ENCODE peak calls at places on chromosomes 16 and 17, in seven cellular contexts. L, G, Q, U, X, H and P are unnamed samples.

GRCh38 chr17:8552582-8553320 is 77.8 kb downstream of the MYH10 start:
- DNase-seq in L (no peak), G (no peak), Q (no peak), U (no peak), X (no peak), H (no peak), P (no peak)

GRCh38 chr16:50627419-50627818 is 53.7 kb downstream of the SNX20 start:
- DNase-seq in L (peak; percentile 64), G (peak; percentile 69), Q (no peak), U (peak; percentile 57), X (peak; percentile 64), H (no peak), P (peak; percentile 37)

GRCh38 chr16:50616883-50617629 is 64.1 kb downstream of the SNX20 start:
- DNase-seq in L (no peak), G (no peak), Q (no peak), U (peak; percentile 28), X (no peak), H (no peak), P (no peak)

GRCh38 chr16:86924537-86924936 is 346.2 kb downstream of the FOXL1 start:
- DNase-seq in L (no peak), G (no peak), Q (no peak), U (no peak), X (no peak), H (no peak), P (no peak)

GRCh38 chr17:2111691-2112090 is 56.8 kb downstream of the HIC1 start:
- DNase-seq in L (no peak), G (no peak), Q (no peak), U (no peak), X (peak; percentile 71), H (no peak), P (no peak)

GRCh38 chr17:43940630-43941029 is 1.6 kb downstream of the PPY start:
- DNase-seq in L (no peak), G (no peak), Q (no peak), U (no peak), X (peak; percentile 60), H (no peak), P (no peak)

GRCh38 chr16:57984443-57985203 is 13.7 kb upstream of the CNGB1 start:
- DNase-seq in L (peak; percentile 82), G (peak; percentile 74), Q (peak; percentile 91), U (peak; percentile 91), X (peak; percentile 94), H (peak; percentile 83), P (no peak)

GRCh38 chr17:76734080-76734840 is 2.9 kb downstream of the SRSF2 start:
- DNase-seq in L (no peak), G (no peak), Q (no peak), U (no peak), X (no peak), H (no peak), P (no peak)

GRCh38 chr17:62966426-62967110 is 533 bp downstream of the TANC2 start:
- DNase-seq in L (no peak), G (peak; percentile 31), Q (peak; percentile 38), U (peak; percentile 71), X (peak; percentile 69), H (no peak), P (no peak)

GRCh38 chr16:20726661-20727060 is 15.0 kb downstream of the THUMPD1 start:
- DNase-seq in L (no peak), G (no peak), Q (no peak), U (no peak), X (no peak), H (no peak), P (no peak)

GRCh38 chr17:82679586-82680465 is 18.7 kb downstream of the RAB40B start:
- DNase-seq in L (no peak), G (no peak), Q (no peak), U (no peak), X (no peak), H (no peak), P (no peak)

GRCh38 chr16:24235806-24236205 is 20.3 kb upstream of the CACNG3 start:
- DNase-seq in L (no peak), G (no peak), Q (no peak), U (no peak), X (no peak), H (no peak), P (no peak)

GRCh38 chr16:88528902-88529318 is 41.3 kb upstream of the ZC3H18 start:
- DNase-seq in L (no peak), G (no peak), Q (no peak), U (no peak), X (no peak), H (no peak), P (no peak)

GRCh38 chr16:88370365-88370764 is 12.4 kb upstream of the ZNF469 start:
- DNase-seq in L (no peak), G (no peak), Q (no peak), U (no peak), X (no peak), H (no peak), P (no peak)

GRCh38 chr17:40779181-40779909 is 3.0 kb downstream of the KRT27 start:
- DNase-seq in L (no peak), G (no peak), Q (no peak), U (peak; percentile 16), X (peak; percentile 70), H (no peak), P (no peak)

GRCh38 chr17:81991684-81992513 is 14.5 kb downstream of the ASPSCR1 start:
- DNase-seq in L (peak; percentile 66), G (peak; percentile 45), Q (peak; percentile 91), U (no peak), X (peak; percentile 94), H (no peak), P (peak; percentile 29)

GRCh38 chr17:77471984-77472836 is 331.4 kb downstream of the SEC14L1 start:
- DNase-seq in L (peak; percentile 73), G (no peak), Q (no peak), U (no peak), X (peak; percentile 91), H (no peak), P (no peak)

DNA sequence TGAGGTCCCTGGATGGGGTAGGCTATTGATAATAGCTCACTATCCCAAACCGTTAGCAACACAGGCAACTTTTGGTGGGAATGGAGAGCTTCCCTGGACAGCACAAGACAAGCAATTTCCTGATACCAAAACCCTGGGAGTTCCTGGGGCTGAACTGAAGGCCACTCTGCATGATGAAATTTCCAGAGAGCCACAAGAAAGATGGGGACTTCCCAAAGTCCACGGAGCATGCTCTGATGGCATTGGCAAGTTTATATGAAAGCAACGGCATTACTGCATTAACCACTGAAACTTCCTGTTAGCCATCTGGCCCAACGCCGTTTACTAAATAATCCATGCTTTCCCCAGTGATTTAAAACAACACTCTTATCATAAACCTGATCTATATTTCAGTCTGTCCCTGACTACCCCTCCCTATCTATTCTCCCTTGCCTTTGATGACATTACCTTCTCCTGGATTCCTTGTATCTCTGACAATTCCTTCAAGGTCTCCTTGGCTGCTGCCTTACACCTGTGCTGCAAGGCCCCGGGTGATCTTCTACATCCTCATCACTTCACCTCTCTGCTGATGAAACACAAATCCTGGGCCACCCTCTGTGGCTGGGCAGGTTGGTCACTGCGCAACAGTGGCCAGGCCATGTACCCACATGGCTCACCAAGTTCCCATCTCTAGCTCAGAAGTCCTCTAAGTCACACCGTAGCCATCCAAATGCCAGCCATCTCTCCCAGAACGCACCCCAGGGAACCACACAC is 108.5 kb upstream of the RCVRN start:
- DNase-seq in L (no peak), G (no peak), Q (no peak), U (no peak), X (no peak), H (no peak), P (no peak)
- H3K4me1 ChIP-seq in L (peaks cover 16% of the 10 kb centered on the region), G (no peaks in the 10 kb centered on the region), Q (no peaks in the 10 kb centered on the region), U (no peaks in the 10 kb centered on the region), X (no peaks in the 10 kb centered on the region), H (no peaks in the 10 kb centered on the region), P (no peaks in the 10 kb centered on the region)

DNA sequence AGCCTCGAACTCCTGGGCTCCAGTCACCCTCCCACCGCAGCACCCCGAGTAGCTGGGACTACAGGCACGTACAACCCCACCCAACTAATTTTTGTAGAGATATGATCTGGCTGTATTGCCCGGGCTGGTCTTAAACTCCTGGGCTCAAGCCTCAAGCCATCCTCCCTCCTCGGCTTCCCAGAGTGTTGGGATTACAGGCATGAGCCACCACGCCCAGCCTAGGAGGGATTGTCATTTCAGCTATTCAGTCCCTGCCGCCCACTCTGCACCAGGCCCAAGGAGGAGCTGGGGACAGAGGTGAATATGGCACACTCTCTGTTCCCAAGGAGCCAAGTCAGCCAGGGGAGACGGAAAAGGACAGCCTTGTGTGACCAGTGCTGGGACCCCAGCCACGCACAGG is 256.2 kb downstream of the PARN start:
- DNase-seq in L (no peak), G (no peak), Q (no peak), U (no peak), X (no peak), H (no peak), P (no peak)
- H3K9me3 ChIP-seq in L (no peaks in the 10 kb centered on the region), G (no peaks in the 10 kb centered on the region), Q (no peaks in the 10 kb centered on the region), U (no peaks in the 10 kb centered on the region), X (no peaks in the 10 kb centered on the region), H (no peaks in the 10 kb centered on the region), P (no peaks in the 10 kb centered on the region)

GRCh38 chr16:2497116-2497630 is 16.6 kb upstream of the ATP6V0C start:
- DNase-seq in L (no peak), G (no peak), Q (no peak), U (no peak), X (peak; percentile 42), H (no peak), P (no peak)

GRCh38 chr16:2497641-2498040 is 16.1 kb upstream of the ATP6V0C start:
- DNase-seq in L (no peak), G (no peak), Q (no peak), U (no peak), X (no peak), H (no peak), P (no peak)

GRCh38 chr16:2499454-2499853 is 14.3 kb upstream of the ATP6V0C start:
- DNase-seq in L (no peak), G (no peak), Q (no peak), U (no peak), X (no peak), H (no peak), P (no peak)

GRCh38 chr16:2498531-2499253 is 15.1 kb upstream of the ATP6V0C start:
- DNase-seq in L (no peak), G (no peak), Q (peak; percentile 66), U (no peak), X (peak; percentile 97), H (no peak), P (no peak)

GRCh38 chr16:2498085-2498484 is 15.7 kb upstream of the ATP6V0C start:
- DNase-seq in L (no peak), G (no peak), Q (no peak), U (no peak), X (no peak), H (no peak), P (no peak)
- H3K4me1 ChIP-seq in L (peaks cover 51% of the 10 kb centered on the region), G (peaks cover 19% of the 10 kb centered on the region), Q (peaks cover 22% of the 10 kb centered on the region), U (no peaks in the 10 kb centered on the region), X (peaks cover 47% of the 10 kb centered on the region), H (peaks cover 4% of the 10 kb centered on the region), P (peaks cover 52% of the 10 kb centered on the region)

DNA sequence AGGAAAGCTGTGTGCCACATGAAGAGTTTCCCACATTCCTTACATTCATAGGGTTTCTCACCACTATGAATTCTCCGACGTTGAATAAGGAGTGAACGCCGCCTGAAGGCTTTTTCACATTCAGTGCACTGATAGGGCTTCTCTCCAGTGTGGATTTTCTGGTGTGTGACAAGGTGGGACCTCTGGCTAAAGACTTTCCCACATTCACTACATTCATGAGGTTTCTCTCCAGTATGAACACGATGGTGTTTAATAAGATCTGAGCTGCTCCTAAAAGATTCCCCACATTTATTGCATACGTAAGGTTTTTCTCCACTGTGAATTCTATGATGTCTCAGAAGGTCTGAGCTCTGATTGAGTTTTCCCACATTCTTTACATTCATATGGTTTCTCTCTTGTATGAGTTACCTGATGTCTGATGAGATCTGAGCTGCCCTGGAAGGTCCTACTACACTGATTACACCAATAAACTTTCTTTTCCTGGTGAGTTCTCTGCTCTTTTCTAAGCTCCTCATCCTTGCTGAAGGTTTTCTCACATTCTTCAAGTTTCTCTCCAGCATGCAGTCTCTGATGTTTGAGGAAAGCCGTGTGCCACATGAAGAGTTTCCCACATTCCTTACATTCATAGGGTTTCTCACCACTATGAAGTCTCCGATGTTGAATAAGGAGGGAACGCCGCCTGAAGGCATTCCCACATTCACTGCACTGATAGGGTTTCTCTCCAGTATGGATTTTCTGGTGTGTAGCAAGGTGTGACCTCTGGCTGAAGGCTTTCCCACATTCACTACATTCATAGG is 10.0 kb downstream of the ZNF594 start:
- DNase-seq in L (no peak), G (no peak), Q (no peak), U (no peak), X (no peak), H (no peak), P (no peak)
- H3K9me3 ChIP-seq in L (peaks cover 98% of the 10 kb centered on the region), G (peaks cover 51% of the 10 kb centered on the region), Q (peaks cover 15% of the 10 kb centered on the region), U (peaks cover 93% of the 10 kb centered on the region), X (peaks cover 25% of the 10 kb centered on the region), H (peaks cover 35% of the 10 kb centered on the region), P (peaks cover 98% of the 10 kb centered on the region)